ENCODE peak calls at places on chromosomes 11 and 22, in ten cellular contexts. K is bronchial epithelial cell, Q is neural crest cell, P is cardiac muscle cell, Z is mesothelial cell of epicardium, E is fibroblast of mammary gland, J is esophagus squamous epithelium, H is PC-3, D is A549, M is Calu3. S is an unnamed sample.

GRCh38 chr11:46521947-46522681 is 71.7 kb downstream of the AMBRA1 start:
- DNase-seq in M (no peak), K (no peak), J (no peak), D (no peak), H (peak), Q (no peak), P (peak), E (peak), Z (no peak), S (no peak)

GRCh38 chr11:90639687-90640086 is 416.8 kb upstream of the CHORDC1 start:
- DNase-seq in M (peak), K (peak), P (no peak), H (peak), Q (no peak), D (no peak), Z (no peak), J (no peak), E (no peak), S (no peak)

GRCh38 chr11:74678591-74679512 is 52.4 kb downstream of the CHRDL2 start:
- DNase-seq in P (peak), Q (no peak), D (no peak), E (peak), H (no peak), Z (peak), M (no peak), K (no peak), J (no peak), S (no peak)

GRCh38 chr11:35347173-35347878 is 72.0 kb downstream of the SLC1A2 start:
- DNase-seq in Z (no peak), Q (no peak), D (no peak), H (no peak), K (no peak), E (no peak), M (no peak), J (no peak), P (no peak), S (no peak)

GRCh38 chr11:14980854-14981253 is 8.7 kb upstream of the CALCA start:
- DNase-seq in K (peak), Z (no peak), H (peak), E (peak), P (peak), M (no peak), J (no peak), D (no peak), Q (no peak), S (no peak)

GRCh38 chr22:30606455-30607299 is at the start of gene TCN2:
- DNase-seq in M (peak), D (peak), P (peak), J (peak), Z (peak), Q (peak), K (peak), H (peak), E (peak), S (peak)

GRCh38 chr22:28116261-28116673 is 197.2 kb upstream of the PITPNB start:
- DNase-seq in E (peak), K (peak), J (no peak), Q (no peak), P (peak), H (peak), M (no peak), Z (peak), D (no peak), S (no peak)

GRCh38 chr11:58498464-58498863 is 9.4 kb downstream of the OR5B21 start:
- DNase-seq in Z (no peak), J (no peak), P (peak), K (no peak), M (no peak), Q (no peak), E (no peak), H (no peak), D (no peak), S (peak)

GRCh38 chr11:40160418-40160817 is 1299.0 kb downstream of the LRRC4C start:
- DNase-seq in M (no peak), P (no peak), J (no peak), K (no peak), E (no peak), D (no peak), Z (no peak), H (no peak), Q (no peak), S (no peak)

GRCh38 chr11:83659466-83659865 is 373.3 kb upstream of the CCDC90B start:
- DNase-seq in D (no peak), H (no peak), J (no peak), Q (no peak), M (no peak), K (no peak), P (no peak), E (no peak), Z (no peak), S (no peak)

GRCh38 chr22:28051787-28052356 is 132.8 kb upstream of the PITPNB start:
- DNase-seq in D (peak), Z (peak), M (peak), Q (peak), K (peak), J (no peak), H (peak), E (peak), P (peak), S (no peak)

GRCh38 chr11:77633856-77634425 is 3.7 kb downstream of the CLNS1A start:
- DNase-seq in K (no peak), Q (no peak), J (no peak), M (no peak), P (peak), D (no peak), E (no peak), Z (no peak), H (no peak), S (no peak)

GRCh38 chr11:46336781-46337180 is 10.5 kb upstream of the DGKZ start:
- DNase-seq in Q (no peak), K (no peak), H (no peak), J (no peak), M (no peak), E (peak), P (peak), D (no peak), Z (no peak), S (no peak)

GRCh38 chr11:122319011-122319410 is 203.0 kb upstream of the BLID start:
- DNase-seq in J (no peak), Z (no peak), H (no peak), E (no peak), K (no peak), P (no peak), D (no peak), M (no peak), Q (no peak), S (no peak)

DNA sequence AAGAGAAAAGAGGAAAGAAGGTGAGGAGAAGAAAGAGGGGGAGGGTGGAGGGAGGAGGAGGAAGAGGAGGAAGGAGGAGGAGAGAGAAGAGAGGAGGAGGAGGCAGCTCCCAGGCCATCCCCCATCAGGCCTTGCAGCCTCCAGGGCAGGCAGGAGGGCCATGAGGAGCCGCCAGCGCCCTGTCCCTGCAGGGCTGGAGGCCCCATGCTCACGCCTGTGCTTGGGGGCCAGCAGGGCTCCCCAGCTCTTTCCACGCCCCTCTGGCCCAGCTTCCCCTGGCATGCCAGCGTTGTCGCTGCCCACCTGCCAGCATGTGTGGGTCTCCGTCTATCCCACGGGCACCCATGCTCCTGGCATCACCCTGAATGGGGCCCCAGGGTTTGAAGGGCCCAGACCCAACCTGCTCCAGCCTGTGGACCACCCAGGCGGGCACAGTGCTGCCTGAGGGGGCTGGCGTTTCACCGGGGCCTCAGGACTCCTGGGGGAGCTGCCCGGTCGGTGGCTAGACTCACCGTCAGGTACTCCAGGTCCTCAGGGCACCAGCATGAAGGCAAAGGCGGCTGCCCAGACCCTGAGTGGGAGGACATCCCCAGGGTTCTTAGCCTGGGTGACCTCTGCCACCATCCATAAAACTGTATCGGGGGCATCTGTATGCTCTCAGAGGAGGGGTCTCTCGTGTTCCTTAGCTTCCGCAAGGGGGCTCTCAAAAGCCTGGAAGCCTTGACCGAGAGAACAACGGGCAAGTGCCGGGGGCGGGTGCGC is 5.3 kb downstream of the TSPAN32 start:
- DNase-seq in P (no peak), H (no peak), Q (no peak), Z (peak), J (no peak), E (peak), D (no peak), M (no peak), K (no peak), S (no peak)
- TF ChIP-seq CTCF in P (no peak), H (no peak), Q (no peak), Z (no peak), J (no peak), E (no peak), D (no peak), M (no peak), K (no peak), S (no peak)

DNA sequence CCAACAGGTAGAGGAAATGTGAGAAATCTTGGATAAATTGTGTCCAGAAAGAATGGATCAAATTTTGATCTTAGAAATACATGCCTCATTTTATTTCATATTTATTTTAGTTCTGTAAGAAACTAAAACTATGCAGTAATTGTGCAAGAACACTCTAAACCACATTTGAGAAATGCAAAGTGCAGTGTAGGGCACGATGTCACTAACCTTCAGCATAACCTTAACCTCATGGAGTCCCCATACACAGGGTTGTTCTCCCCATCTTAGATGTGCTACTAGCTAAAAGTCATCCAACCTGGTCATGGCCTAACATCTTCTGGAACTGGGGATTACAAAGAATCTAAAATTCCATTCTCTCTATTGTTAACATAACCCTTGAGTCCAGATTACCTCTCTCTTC is 48.4 kb upstream of the ARHGAP42 start:
- DNase-seq in J (no peak), P (no peak), E (no peak), H (no peak), D (no peak), K (no peak), Q (no peak), Z (no peak), M (no peak), S (no peak)
- TF ChIP-seq CTCF in J (no peak), P (no peak), E (no peak), H (no peak), D (no peak), K (no peak), Q (no peak), Z (no peak), M (no peak), S (no peak)

GRCh38 chr22:48955351-48956311 is 872.0 kb downstream of the BRD1 start:
- DNase-seq in K (no peak), E (no peak), P (no peak), D (no peak), H (no peak), M (no peak), Z (peak), Q (no peak), J (no peak), S (peak)

GRCh38 chr22:48953103-48953720 is 874.5 kb downstream of the BRD1 start:
- DNase-seq in Q (no peak), H (no peak), D (no peak), P (no peak), K (no peak), Z (peak), M (no peak), J (no peak), E (no peak), S (peak)

GRCh38 chr22:48952256-48953102 is 875.2 kb downstream of the BRD1 start:
- DNase-seq in E (no peak), H (no peak), J (no peak), D (no peak), K (no peak), Q (no peak), Z (peak), P (no peak), M (no peak), S (peak)

GRCh38 chr22:48953830-48954229 is 873.8 kb downstream of the BRD1 start:
- DNase-seq in H (no peak), M (no peak), J (no peak), Z (peak), Q (no peak), E (no peak), K (no peak), D (no peak), P (no peak), S (no peak)

DNA sequence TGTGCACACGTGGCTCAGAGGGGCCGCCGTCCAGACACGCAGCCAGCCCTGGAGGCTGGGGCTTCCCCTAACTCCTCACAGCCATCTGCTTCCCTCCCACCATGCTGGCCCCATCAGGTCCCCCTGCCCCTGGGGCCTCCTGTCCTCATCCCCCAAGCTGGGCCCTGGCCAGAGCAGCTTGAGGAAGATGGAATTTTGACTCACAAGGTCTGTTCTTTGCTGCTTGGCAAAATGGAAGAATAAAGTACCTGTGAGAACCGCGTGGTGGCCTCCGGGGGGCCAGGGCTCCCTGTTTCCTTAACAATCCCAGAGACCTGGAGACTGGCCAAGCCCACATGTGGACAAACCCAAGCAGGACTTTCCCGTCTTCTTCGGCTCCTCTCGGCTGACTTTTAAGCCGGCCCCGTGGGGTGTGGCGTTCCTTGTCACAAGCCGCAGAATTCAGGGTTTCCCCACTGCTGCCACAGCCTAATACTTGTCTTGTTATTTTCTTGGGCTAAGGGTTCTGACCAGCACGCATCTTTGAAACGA is 872.8 kb downstream of the BRD1 start:
- DNase-seq in H (no peak), Q (no peak), E (no peak), M (no peak), P (no peak), D (no peak), K (no peak), Z (peak), J (no peak), S (peak)
- TF ChIP-seq CTCF in H (no peak), Q (no peak), E (no peak), M (no peak), P (no peak), D (no peak), K (no peak), Z (no peak), J (no peak), S (no peak)

DNA sequence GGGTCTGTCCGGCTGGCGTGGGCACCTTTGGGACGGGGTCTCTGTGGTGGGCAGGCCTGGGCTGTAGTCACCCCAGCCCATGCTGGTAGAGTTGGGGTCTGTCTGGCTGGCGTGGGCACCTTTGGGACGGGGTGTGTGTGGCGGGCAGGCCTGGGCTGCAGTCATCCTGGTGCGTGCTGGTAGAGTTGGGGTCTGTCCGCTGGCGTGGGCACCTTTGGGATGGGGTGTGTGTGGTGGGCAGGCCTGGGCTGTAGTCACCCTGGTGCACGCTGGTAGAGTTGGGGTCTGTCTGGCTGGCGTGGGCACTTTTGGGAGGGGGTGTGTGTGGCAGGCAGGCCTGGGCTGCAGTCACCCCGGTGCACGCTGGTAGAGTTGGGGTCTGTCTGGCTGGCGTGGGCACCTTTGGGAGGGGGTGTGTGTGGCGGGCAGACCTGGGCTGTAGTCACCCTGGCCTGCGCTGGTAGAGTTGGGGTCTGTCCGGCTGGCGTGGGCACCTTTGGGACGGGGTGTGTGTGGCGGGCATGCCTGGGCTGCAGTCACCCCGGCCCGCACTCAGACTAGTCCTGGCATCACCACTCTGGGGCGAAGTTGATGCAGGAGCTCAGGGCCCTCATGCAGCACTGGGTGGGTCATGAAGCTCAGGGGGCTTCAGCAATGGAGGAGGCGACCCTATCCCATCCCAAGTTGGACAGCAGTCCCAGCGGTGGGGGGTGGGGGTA is 19.3 kb downstream of the PRR33 start:
- DNase-seq in J (no peak), K (no peak), Q (no peak), P (no peak), Z (no peak), M (no peak), E (no peak), D (no peak), H (no peak), S (no peak)
- TF ChIP-seq CTCF in J (no peak), K (no peak), Q (no peak), P (no peak), Z (no peak), M (no peak), E (no peak), D (no peak), H (no peak), S (no peak)

DNA sequence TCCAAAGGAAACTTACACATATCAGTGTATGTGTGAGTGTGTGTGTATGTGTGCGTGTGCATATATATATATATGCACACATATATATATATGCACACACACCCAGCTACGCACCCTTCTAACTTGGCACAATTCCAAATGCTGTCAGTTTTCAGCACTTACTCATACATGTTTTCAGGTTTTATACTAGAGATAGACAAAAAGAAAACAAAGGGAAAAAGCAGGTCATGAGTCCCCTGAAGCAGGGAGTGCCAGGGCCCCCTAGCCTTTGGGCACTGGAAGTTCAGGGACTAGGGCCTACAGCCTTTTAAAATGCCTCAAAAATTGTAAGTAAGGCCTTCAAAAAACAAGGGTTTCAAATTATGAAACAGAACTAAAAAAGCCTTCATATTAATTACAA is 265.4 kb downstream of the CADM1 start:
- DNase-seq in Q (no peak), D (no peak), E (no peak), H (no peak), P (no peak), M (no peak), J (no peak), Z (no peak), K (peak), S (no peak)
- TF ChIP-seq CTCF in Q (peak), D (no peak), E (no peak), H (no peak), P (no peak), M (no peak), J (no peak), Z (no peak), K (no peak), S (no peak)

DNA sequence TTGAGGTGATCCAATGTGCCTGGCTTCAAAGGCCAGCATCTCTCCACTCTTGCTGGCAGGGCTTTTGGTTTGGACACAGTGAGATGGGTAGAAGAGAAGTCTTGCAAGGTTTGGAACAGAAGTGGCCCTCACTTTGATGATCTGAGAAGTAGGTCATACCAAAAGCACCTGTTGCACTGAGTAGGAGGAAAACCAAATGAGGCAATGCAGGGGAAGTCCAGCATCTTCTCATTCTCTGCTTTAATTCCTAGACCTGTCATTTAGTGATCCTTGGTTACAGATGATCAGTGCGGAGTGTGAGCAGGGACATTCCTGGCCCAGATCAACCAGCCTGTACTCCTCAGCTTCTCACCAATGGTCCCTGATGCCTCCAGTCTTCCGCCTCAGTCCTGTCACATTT is 990.5 kb downstream of the OPCML start:
- DNase-seq in K (no peak), J (no peak), E (no peak), Q (no peak), H (no peak), D (no peak), M (no peak), P (no peak), Z (no peak), S (no peak)
- TF ChIP-seq CTCF in K (no peak), J (no peak), E (no peak), Q (no peak), H (no peak), D (no peak), M (no peak), P (no peak), Z (no peak), S (no peak)

DNA sequence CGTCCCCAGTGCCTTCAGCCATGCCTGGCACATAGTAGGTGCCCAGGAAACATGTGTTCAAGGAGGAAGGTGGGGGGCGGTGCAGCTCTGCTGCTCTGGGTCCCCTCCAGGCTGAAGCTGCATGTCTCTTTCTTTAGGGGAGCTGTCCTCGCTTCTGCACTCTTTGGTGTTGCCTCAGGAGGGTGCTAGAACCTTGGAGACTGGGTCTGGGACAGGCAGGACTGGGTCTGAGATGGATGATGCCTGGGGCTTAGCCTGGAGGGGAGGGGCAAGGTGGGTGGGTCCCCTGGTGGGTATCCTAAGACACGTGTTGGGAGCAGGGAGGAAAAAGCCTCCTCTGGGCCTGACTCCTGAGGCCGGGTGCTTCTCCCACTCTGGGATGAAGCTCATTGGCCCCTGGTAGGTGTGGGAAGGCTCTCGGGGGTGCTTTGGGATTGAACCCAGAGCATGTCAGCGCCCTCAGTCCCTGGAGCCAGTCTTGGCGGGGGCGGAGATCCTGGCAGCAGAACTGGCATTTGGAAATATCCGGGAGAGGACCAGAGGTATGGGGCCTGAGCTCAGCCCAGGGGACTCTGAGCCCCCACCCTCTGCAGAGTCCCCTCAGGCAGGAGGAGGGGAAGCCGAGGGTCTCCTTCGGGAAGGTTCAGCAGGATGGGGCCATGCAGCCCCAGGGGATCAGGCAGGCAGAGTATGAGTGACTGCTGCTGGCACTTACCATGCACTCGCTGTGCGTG is 6.7 kb upstream of the GSTP1 start:
- DNase-seq in E (no peak), P (no peak), J (no peak), D (no peak), M (no peak), Q (no peak), Z (no peak), H (no peak), K (no peak), S (no peak)
- TF ChIP-seq CTCF in E (no peak), P (no peak), J (no peak), D (no peak), M (no peak), Q (no peak), Z (no peak), H (no peak), K (peak), S (no peak)

S was measured in natural killer cell.